ENCODE peak calls at places on chromosomes 11 and 22, in ten cellular contexts. U, J, N, P, F, Y, T, W, S and L are unnamed samples.

GRCh38 chr22:33247758-33248157 is 189.6 kb upstream of the SYN3 start:
- DNase-seq in Y (no peak), P (no peak), U (no peak), T (no peak), J (no peak), W (no peak), N (no peak), S (no peak), F (peak), L (no peak)

GRCh38 chr11:86811637-86812321 is 11.4 kb downstream of the PRSS23 start:
- DNase-seq in T (peak), F (peak), J (no peak), U (no peak), W (peak), P (no peak), S (no peak), Y (peak), N (peak), L (no peak)

GRCh38 chr22:40181323-40181722 is 3.6 kb downstream of the TNRC6B start:
- DNase-seq in S (no peak), U (no peak), W (no peak), T (no peak), P (no peak), Y (no peak), N (no peak), J (no peak), F (no peak), L (no peak)

GRCh38 chr11:110587972-110588371 is 124.3 kb downstream of the ARHGAP20 start:
- DNase-seq in F (peak), W (no peak), T (peak), Y (no peak), S (peak), J (no peak), N (no peak), P (no peak), U (no peak), L (no peak)

GRCh38 chr11:1948389-1948788 is 1.3 kb downstream of the MRPL23 start:
- DNase-seq in S (peak), N (no peak), J (no peak), U (no peak), T (no peak), F (no peak), P (no peak), Y (no peak), W (no peak), L (no peak)

GRCh38 chr22:45757068-45757467 is 85.4 kb downstream of the ATXN10 start:
- DNase-seq in J (no peak), Y (peak), T (no peak), W (no peak), S (no peak), F (no peak), P (no peak), N (peak), U (no peak), L (no peak)

GRCh38 chr11:4125141-4125540 is 30.5 kb downstream of the RRM1 start:
- DNase-seq in P (no peak), Y (no peak), S (no peak), W (no peak), T (peak), N (no peak), F (peak), J (no peak), U (no peak), L (no peak)

GRCh38 chr11:20155683-20156279 is 4.5 kb downstream of the DBX1 start:
- DNase-seq in S (no peak), J (no peak), P (no peak), Y (peak), U (no peak), T (no peak), F (no peak), N (no peak), W (no peak), L (no peak)

GRCh38 chr11:123505546-123506299 is 75.7 kb downstream of the GRAMD1B start:
- DNase-seq in P (no peak), N (no peak), J (no peak), F (no peak), S (no peak), Y (peak), U (no peak), W (peak), T (no peak), L (no peak)

GRCh38 chr11:74371269-74372039 is 26.8 kb downstream of the PGM2L1 start:
- DNase-seq in U (no peak), P (no peak), W (no peak), Y (no peak), S (no peak), J (no peak), N (peak), T (peak), F (peak), L (no peak)

GRCh38 chr11:46066335-46066734 is 54.9 kb downstream of the PHF21A start:
- DNase-seq in T (no peak), F (no peak), P (no peak), Y (no peak), J (no peak), N (no peak), W (peak), S (no peak), U (no peak), L (no peak)

GRCh38 chr22:40058265-40058664 is 63.5 kb downstream of the FAM83F start:
- DNase-seq in T (no peak), S (no peak), N (no peak), J (no peak), F (no peak), Y (no peak), U (no peak), P (no peak), W (no peak), L (no peak)

GRCh38 chr11:109264128-109264527 is 157.9 kb upstream of the C11orf87 start:
- DNase-seq in Y (no peak), W (no peak), T (no peak), F (no peak), U (no peak), J (no peak), N (no peak), S (no peak), P (no peak), L (no peak)

GRCh38 chr11:102850973-102851745 is 7.8 kb upstream of the MMP3 start:
- DNase-seq in S (no peak), W (peak), U (no peak), Y (no peak), T (peak), N (peak), P (no peak), F (peak), J (peak), L (no peak)

GRCh38 chr22:33288078-33288477 is 229.9 kb upstream of the SYN3 start:
- DNase-seq in S (no peak), F (no peak), Y (no peak), T (no peak), P (no peak), W (no peak), J (no peak), N (no peak), U (no peak), L (no peak)

GRCh38 chr11:2581931-2582435 is 117.8 kb downstream of the KCNQ1OT1 start:
- DNase-seq in P (no peak), U (peak), T (no peak), J (peak), S (no peak), N (no peak), Y (peak), W (no peak), F (no peak), L (no peak)

GRCh38 chr22:39241632-39242388 is 3.0 kb downstream of the PDGFB start:
- DNase-seq in T (no peak), W (no peak), J (no peak), P (no peak), Y (no peak), F (no peak), N (no peak), U (no peak), S (no peak), L (no peak)

GRCh38 chr11:69683764-69684333 is 8.7 kb upstream of the LTO1 start:
- DNase-seq in S (no peak), Y (peak), N (no peak), P (peak), J (peak), T (no peak), F (no peak), W (no peak), U (no peak), L (no peak)
- TF ChIP-seq CTCF in S (no peak), Y (peak), N (peak), P (peak), J (peak), T (peak), F (peak), W (peak), U (no peak), L (no peak)

GRCh38 chr11:33701302-33701701 is 676 bp upstream of the C11orf91 start:
- DNase-seq in T (peak), S (no peak), F (peak), N (peak), U (no peak), W (no peak), J (no peak), Y (no peak), P (peak), L (no peak)
- TF ChIP-seq CTCF in T (no peak), S (no peak), F (no peak), N (no peak), U (no peak), W (no peak), J (no peak), Y (no peak), P (no peak), L (no peak)

GRCh38 chr11:94597896-94598295 is 30.7 kb downstream of the PIWIL4 start:
- DNase-seq in Y (no peak), U (no peak), F (no peak), J (no peak), N (no peak), S (peak), W (no peak), T (peak), P (peak), L (no peak)
- TF ChIP-seq CTCF in Y (no peak), U (no peak), F (no peak), J (no peak), N (no peak), S (no peak), W (peak), T (peak), P (peak), L (no peak)

GRCh38 chr11:30585067-30585891 is 874 bp downstream of the MPPED2 start:
- DNase-seq in F (no peak), W (no peak), P (no peak), Y (peak), U (no peak), T (no peak), S (no peak), N (no peak), J (no peak), L (peak)

GRCh38 chr11:30581646-30582045 is 4.5 kb downstream of the MPPED2 start:
- DNase-seq in W (no peak), U (no peak), J (no peak), P (no peak), T (no peak), S (no peak), F (no peak), N (no peak), Y (no peak), L (no peak)

GRCh38 chr11:30583505-30584280 is 2.5 kb downstream of the MPPED2 start:
- DNase-seq in W (no peak), S (no peak), J (peak), U (no peak), F (peak), N (no peak), Y (peak), P (no peak), T (no peak), L (peak)

GRCh38 chr11:30585892-30586250 is 282 bp downstream of the MPPED2 start:
- DNase-seq in P (no peak), J (peak), Y (no peak), U (no peak), T (no peak), S (no peak), F (no peak), W (no peak), N (no peak), L (peak)

DNA sequence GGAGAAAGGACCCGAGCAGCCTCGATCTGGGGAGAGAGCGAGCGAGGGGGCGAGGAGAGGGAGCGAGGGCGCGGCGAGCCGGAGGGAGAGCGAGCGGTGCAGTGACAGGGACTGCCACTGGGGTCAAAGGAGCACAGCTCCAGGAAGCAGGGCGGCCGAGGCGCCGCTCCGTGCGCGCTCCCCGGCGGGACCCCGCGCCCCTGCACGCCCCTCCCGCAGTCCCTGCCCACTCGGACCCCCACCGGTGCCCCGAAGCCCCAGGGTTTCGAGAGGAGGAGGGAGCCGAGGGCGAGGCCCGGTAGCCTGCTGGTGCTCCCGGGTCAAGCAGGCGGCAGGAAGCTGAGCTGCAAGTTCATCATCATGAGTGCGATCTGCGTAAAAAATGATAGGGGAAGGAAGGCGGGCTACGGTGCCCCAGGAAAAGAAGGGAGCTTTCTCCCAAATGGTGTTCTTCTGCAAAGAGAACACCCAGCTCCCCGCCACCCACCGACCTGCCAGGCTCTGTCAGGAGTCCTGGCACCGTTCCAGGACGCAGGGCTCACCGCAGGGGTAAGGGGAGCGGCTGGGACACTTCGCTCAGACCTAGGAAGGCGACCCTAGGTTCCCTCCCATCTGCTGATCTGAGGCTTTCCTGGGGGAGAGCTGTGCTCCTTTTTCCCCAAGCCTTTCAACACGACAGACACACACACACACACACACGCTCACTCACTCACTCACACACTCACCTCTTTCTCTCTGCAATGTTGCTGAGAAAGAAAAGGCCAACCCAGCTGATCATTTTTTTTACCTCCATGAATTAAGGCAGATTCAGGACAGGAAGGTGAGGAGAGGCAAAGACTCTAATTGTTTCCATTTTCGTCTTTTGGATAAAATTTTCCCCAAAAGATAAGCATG is at the start of gene MPPED2:
- DNase-seq in T (peak), F (no peak), S (no peak), J (peak), U (peak), Y (peak), W (no peak), N (no peak), P (no peak), L (peak)
- TF ChIP-seq CTCF in T (no peak), F (no peak), S (peak), J (peak), U (peak), Y (peak), W (no peak), N (no peak), P (no peak), L (peak)

DNA sequence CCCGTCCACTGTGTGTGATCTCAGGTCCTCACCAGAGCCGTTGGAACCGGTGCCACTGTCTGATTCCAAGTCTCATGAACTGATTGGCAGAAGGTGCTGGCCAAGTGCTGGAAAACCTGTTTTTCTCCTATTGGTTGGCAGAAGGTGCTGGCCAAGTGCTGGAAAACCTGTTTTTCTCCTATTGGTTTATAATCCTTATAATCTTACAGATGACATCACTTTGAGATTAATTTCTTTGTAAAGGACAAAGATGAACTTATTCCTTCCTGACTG is 1106.3 kb downstream of the BRD1 start:
- DNase-seq in T (no peak), W (no peak), F (no peak), U (no peak), S (no peak), J (peak), N (no peak), P (no peak), Y (no peak), L (no peak)
- TF ChIP-seq CTCF in T (no peak), W (no peak), F (no peak), U (no peak), S (no peak), J (no peak), N (no peak), P (no peak), Y (no peak), L (no peak)

GRCh38 chr11:41612415-41612814 is 153.0 kb upstream of the LRRC4C start:
- DNase-seq in N (peak), T (no peak), J (no peak), P (no peak), F (no peak), U (no peak), S (no peak), Y (no peak), W (no peak), L (no peak)
- TF ChIP-seq CTCF in N (peak), T (no peak), J (no peak), P (no peak), F (no peak), U (no peak), S (no peak), Y (peak), W (peak), L (no peak)

GRCh38 chr11:14253437-14253836 is 105.5 kb downstream of the RRAS2 start:
- DNase-seq in P (no peak), F (no peak), W (no peak), Y (no peak), S (no peak), N (no peak), U (no peak), T (peak), J (no peak), L (no peak)
- TF ChIP-seq CTCF in P (no peak), F (no peak), W (no peak), Y (no peak), S (no peak), N (no peak), U (no peak), T (no peak), J (no peak), L (no peak)

GRCh38 chr11:77524539-77524938 is 50.6 kb upstream of the PAK1 start:
- DNase-seq in Y (no peak), J (no peak), N (no peak), F (no peak), U (no peak), W (no peak), T (peak), P (no peak), S (no peak), L (no peak)
- TF ChIP-seq CTCF in Y (no peak), J (no peak), N (no peak), F (no peak), U (no peak), W (no peak), T (peak), P (no peak), S (no peak), L (no peak)

DNA sequence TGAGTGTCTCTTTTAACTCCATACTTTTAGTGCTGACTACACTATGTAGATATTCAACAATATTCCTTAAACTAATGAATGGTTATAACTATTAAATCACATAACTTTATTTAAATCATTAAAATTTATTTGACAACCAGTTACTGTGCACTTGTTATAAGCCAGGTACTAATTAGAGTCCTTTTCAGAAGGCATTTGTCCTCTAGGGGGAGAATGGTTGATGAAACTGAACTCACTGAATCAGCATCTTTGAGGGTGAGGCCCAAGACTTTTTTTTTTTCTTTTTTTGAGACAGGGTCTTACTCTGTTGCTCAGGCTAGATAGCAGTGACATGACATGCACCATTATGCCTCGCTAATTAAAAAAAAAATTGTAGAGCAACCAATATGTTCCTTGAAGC is 515.6 kb upstream of the CCDC90B start:
- DNase-seq in W (no peak), N (no peak), J (no peak), U (no peak), S (no peak), F (no peak), T (no peak), P (no peak), Y (no peak), L (no peak)
- TF ChIP-seq CTCF in W (peak), N (no peak), J (no peak), U (no peak), S (no peak), F (peak), T (peak), P (peak), Y (peak), L (no peak)

GRCh38 chr22:29306830-29307657 is 594 bp downstream of the GAS2L1 start:
- DNase-seq in W (no peak), F (peak), S (peak), N (no peak), T (peak), J (peak), P (no peak), U (no peak), Y (peak), L (peak)
- TF ChIP-seq CTCF in W (no peak), F (no peak), S (peak), N (no peak), T (no peak), J (no peak), P (no peak), U (no peak), Y (no peak), L (peak)